ENCODE peak calls at places on chromosomes 16 and 17, in six cellular contexts. W is Peyer's patch, I is gastrocnemius medialis, P is endothelial cell of umbilical vein, S is adrenal gland, Q is hepatocyte. C is an unnamed sample.

GRCh38 chr16:75727221-75727620 is 931 bp upstream of the CPHXL start:
- DNase-seq in W (no peak), I (no peak), P (no peak), S (no peak), Q (peak; percentile 74), C (no peak)

GRCh38 chr16:86681440-86681838 is 103.1 kb downstream of the FOXL1 start:
- DNase-seq in W (no peak), I (no peak), P (peak; percentile 55), S (no peak), Q (no peak), C (peak; percentile 51)

GRCh38 chr17:70581459-70581858 is 412.1 kb downstream of the KCNJ2 start:
- DNase-seq in W (no peak), I (no peak), P (no peak), S (no peak), Q (no peak), C (no peak)

GRCh38 chr17:68533887-68534700 is 21.9 kb downstream of the PRKAR1A start:
- DNase-seq in W (no peak), I (no peak), P (peak; percentile 29), S (no peak), Q (no peak), C (no peak)

GRCh38 chr17:47275245-47275984 is 21.8 kb downstream of the ITGB3 start:
- DNase-seq in W (peak; percentile 63), I (peak; percentile 82), P (no peak), S (peak; percentile 60), Q (peak; percentile 88), C (peak; percentile 98)

GRCh38 chr17:8041980-8042379 is 3.1 kb downstream of the ALOX15B start:
- DNase-seq in W (no peak), I (no peak), P (no peak), S (no peak), Q (no peak), C (no peak)

GRCh38 chr17:975321-975982 is 4.1 kb downstream of the NXN start:
- DNase-seq in W (no peak), I (no peak), P (no peak), S (no peak), Q (no peak), C (no peak)

GRCh38 chr16:58337090-58337444 is 42.2 kb upstream of the PRSS54 start:
- DNase-seq in W (no peak), I (no peak), P (no peak), S (no peak), Q (no peak), C (no peak)

GRCh38 chr17:16106161-16106891 is 106.7 kb downstream of the TTC19 start:
- DNase-seq in W (no peak), I (no peak), P (peak; percentile 77), S (no peak), Q (peak; percentile 34), C (no peak)

GRCh38 chr16:3999479-3999868 is 116.8 kb downstream of the ADCY9 start:
- DNase-seq in W (no peak), I (peak; percentile 43), P (no peak), S (no peak), Q (peak; percentile 78), C (peak; percentile 82)
- H3K27ac ChIP-seq in W (peak overlapping the region; percentile 52), I (peak overlapping the region; percentile 74), P (no peak overlapping the region), S (peak overlapping the region; percentile 58), Q (peak overlapping the region; percentile 73), C (peak overlapping the region; percentile 59)

GRCh38 chr17:17800504-17801021 is 36.2 kb downstream of the SREBF1 start:
- DNase-seq in W (no peak), I (no peak), P (no peak), S (no peak), Q (no peak), C (no peak)
- H3K27ac ChIP-seq in W (no peak overlapping the region), I (no peak overlapping the region), P (no peak overlapping the region), S (no peak overlapping the region), Q (no peak overlapping the region), C (no peak overlapping the region)

DNA sequence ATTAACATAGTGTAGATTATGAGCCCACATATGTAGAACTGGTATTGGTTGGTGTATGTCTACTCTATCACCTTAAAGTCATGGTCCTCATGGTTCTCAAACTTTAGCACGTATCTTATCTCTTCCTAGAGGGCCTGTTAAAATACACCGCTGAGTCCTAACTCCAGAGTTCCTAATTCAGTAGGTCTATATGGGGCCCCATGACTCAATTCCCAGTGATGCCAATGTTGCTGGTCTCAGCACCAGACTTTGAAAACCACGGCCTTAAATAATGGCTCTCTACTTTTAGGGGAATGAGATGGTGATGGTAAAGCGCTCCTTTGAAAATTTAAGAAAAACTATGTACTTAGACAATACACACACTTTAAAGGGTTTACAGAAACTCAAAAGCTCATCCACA is 36.6 kb downstream of the SMURF2 start:
- DNase-seq in W (no peak), I (no peak), P (no peak), S (no peak), Q (no peak), C (no peak)
- H3K27ac ChIP-seq in W (no peak overlapping the region), I (no peak overlapping the region), P (peak overlapping the region; percentile 54), S (no peak overlapping the region), Q (no peak overlapping the region), C (no peak overlapping the region)

DNA sequence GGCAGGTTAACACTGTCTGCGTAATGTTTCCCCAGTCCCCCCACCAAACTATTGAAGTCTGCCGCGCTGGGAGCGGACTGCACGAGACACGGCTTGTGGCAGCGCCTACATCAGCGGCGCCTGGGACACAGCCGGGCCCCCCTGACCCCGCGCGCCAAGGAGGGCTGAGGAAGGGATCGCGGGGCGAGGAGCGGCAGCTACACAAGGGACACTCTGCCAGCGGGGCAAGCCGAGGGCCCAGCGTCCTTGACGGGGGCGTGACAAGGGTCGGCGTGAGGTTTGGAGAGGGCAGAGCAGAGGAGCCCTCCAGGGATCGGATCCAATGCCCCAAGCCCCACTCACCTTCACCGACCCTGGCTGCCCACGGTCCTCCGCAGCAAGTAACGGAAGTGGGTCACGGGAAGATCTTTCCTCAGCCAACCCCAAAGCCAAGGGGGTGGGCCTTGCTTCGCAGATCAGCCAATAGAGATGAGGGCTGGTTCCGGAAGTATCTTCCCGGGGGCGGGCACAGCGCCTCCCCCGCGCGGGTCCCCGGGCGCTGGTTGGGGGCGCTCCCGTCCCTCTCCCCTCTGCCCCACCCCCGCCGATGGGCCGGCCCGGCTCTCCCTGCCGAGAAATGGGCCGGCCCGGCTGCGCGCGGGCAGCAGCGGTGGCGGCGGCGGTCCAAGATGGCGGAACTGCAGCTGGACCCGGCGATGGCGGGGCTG is at the start of the genes ATP5PD and KCTD2:
- DNase-seq in W (peak; percentile 95), I (peak; percentile 97), P (peak; percentile 98), S (peak; percentile 96), Q (peak; percentile 97), C (peak; percentile 99)
- H3K27ac ChIP-seq in W (peak within 1 kb of the TSS; percentile 97), I (peak within 1 kb of the TSS; percentile 98), P (peak within 1 kb of the TSS; percentile 19), S (peak within 1 kb of the TSS; percentile 98), Q (peak within 1 kb of the TSS; percentile 94), C (peak within 1 kb of the TSS; percentile 96)

DNA sequence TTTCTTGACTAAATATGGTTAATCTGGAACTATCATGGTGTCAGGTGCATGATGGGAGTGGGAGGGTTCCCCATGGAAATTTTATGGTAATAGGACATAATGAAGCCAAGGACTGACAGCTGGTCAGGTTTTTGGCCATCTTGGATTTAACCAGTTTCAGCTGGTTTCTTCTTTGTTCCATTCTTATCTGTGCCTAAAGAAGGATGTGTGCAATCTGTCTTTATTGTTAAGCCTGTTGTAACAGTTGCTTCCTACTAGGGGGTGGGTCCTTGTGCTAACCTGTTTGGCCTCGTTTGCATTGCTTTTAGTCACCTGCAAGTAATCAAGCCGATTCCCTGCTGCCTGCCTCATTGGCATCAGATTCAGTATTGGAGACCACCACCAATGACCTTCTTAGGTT is 171.4 kb downstream of the ZNF18 start:
- DNase-seq in W (no peak), I (no peak), P (no peak), S (no peak), Q (no peak), C (no peak)
- H3K27ac ChIP-seq in W (no peak overlapping the region), I (no peak overlapping the region), P (no peak overlapping the region), S (no peak overlapping the region), Q (no peak overlapping the region), C (no peak overlapping the region)

GRCh38 chr17:81417049-81417878 is 22.0 kb downstream of the BAHCC1 start:
- DNase-seq in W (no peak), I (peak; percentile 63), P (no peak), S (no peak), Q (peak; percentile 46), C (no peak)

GRCh38 chr17:81419886-81420768 is 24.9 kb downstream of the BAHCC1 start:
- DNase-seq in W (no peak), I (no peak), P (no peak), S (no peak), Q (no peak), C (peak; percentile 85)

GRCh38 chr17:81419333-81419885 is 24.2 kb downstream of the BAHCC1 start:
- DNase-seq in W (peak; percentile 83), I (peak; percentile 58), P (peak; percentile 64), S (peak; percentile 75), Q (peak; percentile 89), C (peak; percentile 96)

GRCh38 chr17:81417879-81418709 is 22.8 kb downstream of the BAHCC1 start:
- DNase-seq in W (no peak), I (no peak), P (no peak), S (no peak), Q (no peak), C (no peak)

DNA sequence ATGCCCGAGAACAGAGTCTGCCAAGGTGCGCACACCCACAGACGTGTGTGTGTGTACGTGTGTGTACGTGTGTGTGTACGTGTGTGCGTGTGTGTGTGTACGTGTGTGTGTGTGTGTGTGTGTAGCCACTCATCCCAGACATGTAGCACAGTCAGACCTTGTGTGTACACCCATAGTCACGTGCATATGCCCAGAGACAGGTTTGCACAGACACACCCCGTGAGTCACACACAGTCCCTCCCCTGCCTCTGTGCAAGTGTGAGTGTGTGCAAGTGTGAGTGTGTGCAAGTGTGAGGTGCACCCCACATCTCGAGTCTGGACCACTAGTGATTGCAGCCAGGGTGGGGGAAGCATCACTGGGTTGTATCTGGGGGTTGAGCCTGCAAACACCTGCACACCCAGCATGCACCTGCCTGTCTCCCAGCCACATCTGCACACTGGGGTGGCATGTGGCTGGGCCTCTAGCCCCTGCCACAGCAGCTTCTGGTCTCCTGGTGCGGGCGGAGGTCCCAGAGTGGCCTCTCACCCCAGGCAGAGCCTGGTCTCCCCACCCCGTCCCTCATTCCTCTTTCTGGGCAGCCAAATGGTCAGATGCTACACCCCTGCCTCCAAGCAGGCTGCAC is 23.6 kb downstream of the BAHCC1 start:
- DNase-seq in W (no peak), I (no peak), P (no peak), S (no peak), Q (no peak), C (no peak)
- H3K27ac ChIP-seq in W (peak overlapping the region; percentile 63), I (peak overlapping the region; percentile 79), P (no peak overlapping the region), S (peak overlapping the region; percentile 85), Q (peak overlapping the region; percentile 95), C (peak overlapping the region; percentile 84)

GRCh38 chr17:76943202-76943601 is 75.0 kb downstream of the MGAT5B start:
- DNase-seq in W (no peak), I (no peak), P (no peak), S (no peak), Q (no peak), C (no peak)
- H3K27ac ChIP-seq in W (no peak overlapping the region), I (no peak overlapping the region), P (no peak overlapping the region), S (no peak overlapping the region), Q (no peak overlapping the region), C (no peak overlapping the region)

GRCh38 chr17:81037026-81037782 is 2.3 kb downstream of the BAIAP2 start:
- DNase-seq in W (no peak), I (peak; percentile 67), P (no peak), S (peak; percentile 77), Q (no peak), C (peak; percentile 95)
- H3K27ac ChIP-seq in W (no peak overlapping the region), I (no peak overlapping the region), P (no peak overlapping the region), S (peak overlapping the region; percentile 77), Q (no peak overlapping the region), C (peak overlapping the region; percentile 91)

C was measured in sigmoid colon.